ENCODE peak calls at places on chromosome 4, in four cellular contexts. One of them, this sample, is unnamed.

GRCh38 chr4:28225005-28225404 is 1364.4 kb downstream of the STIM2 start:
- DNase-seq in CD4-positive, CD25-positive, alpha-beta regulatory T cell: no peak
- DNase-seq in HCT116: peak; percentile 8
- DNase-seq in aorta: no peak
- DNase-seq in this sample: no peak

GRCh38 chr4:139933541-139933940 is 220.4 kb downstream of the MAML3 start:
- DNase-seq in CD4-positive, CD25-positive, alpha-beta regulatory T cell: no peak
- DNase-seq in HCT116: no peak
- DNase-seq in aorta: no peak
- DNase-seq in this sample: no peak

GRCh38 chr4:153594208-153594607 is 89.9 kb upstream of the TLR2 start:
- DNase-seq in CD4-positive, CD25-positive, alpha-beta regulatory T cell: no peak
- DNase-seq in HCT116: no peak
- DNase-seq in aorta: no peak
- DNase-seq in this sample: no peak

GRCh38 chr4:15963568-15963967 is 593 bp upstream of the FGFBP2 start:
- DNase-seq in CD4-positive, CD25-positive, alpha-beta regulatory T cell: no peak
- DNase-seq in HCT116: no peak
- DNase-seq in aorta: no peak
- DNase-seq in this sample: peak; percentile 11

GRCh38 chr4:121728798-121729226 is 32.0 kb upstream of the ANXA5 start:
- DNase-seq in CD4-positive, CD25-positive, alpha-beta regulatory T cell: no peak
- DNase-seq in HCT116: no peak
- DNase-seq in aorta: no peak
- DNase-seq in this sample: no peak

GRCh38 chr4:168880087-168880675 is 129.9 kb downstream of the CBR4 start:
- DNase-seq in CD4-positive, CD25-positive, alpha-beta regulatory T cell: no peak
- DNase-seq in HCT116: no peak
- DNase-seq in aorta: no peak
- DNase-seq in this sample: no peak

GRCh38 chr4:88219099-88219498 is 60.7 kb upstream of the ABCG2 start:
- DNase-seq in CD4-positive, CD25-positive, alpha-beta regulatory T cell: peak; percentile 8
- DNase-seq in HCT116: peak; percentile 28
- DNase-seq in aorta: no peak
- DNase-seq in this sample: peak; percentile 58

GRCh38 chr4:76055005-76055404 is 19.1 kb upstream of the CXCL11 start:
- DNase-seq in CD4-positive, CD25-positive, alpha-beta regulatory T cell: no peak
- DNase-seq in HCT116: no peak
- DNase-seq in aorta: no peak
- DNase-seq in this sample: no peak

GRCh38 chr4:126028871-126029270 is 714.1 kb downstream of the FAT4 start:
- DNase-seq in CD4-positive, CD25-positive, alpha-beta regulatory T cell: no peak
- DNase-seq in HCT116: no peak
- DNase-seq in aorta: no peak
- DNase-seq in this sample: no peak

GRCh38 chr4:65668201-65669007 is 1.9 kb downstream of the EPHA5 start:
- DNase-seq in CD4-positive, CD25-positive, alpha-beta regulatory T cell: no peak
- DNase-seq in HCT116: no peak
- DNase-seq in aorta: peak; percentile 68
- DNase-seq in this sample: no peak

GRCh38 chr4:109234596-109234995 is 67.9 kb downstream of the COL25A1 start:
- DNase-seq in CD4-positive, CD25-positive, alpha-beta regulatory T cell: no peak
- DNase-seq in HCT116: no peak
- DNase-seq in aorta: no peak
- DNase-seq in this sample: no peak

GRCh38 chr4:73883306-73883705 is 14.1 kb downstream of the CXCL1 start:
- DNase-seq in CD4-positive, CD25-positive, alpha-beta regulatory T cell: no peak
- DNase-seq in HCT116: no peak
- DNase-seq in aorta: no peak
- DNase-seq in this sample: no peak

GRCh38 chr4:25489221-25489797 is 112.2 kb downstream of the ANAPC4 start:
- DNase-seq in CD4-positive, CD25-positive, alpha-beta regulatory T cell: no peak
- DNase-seq in HCT116: no peak
- DNase-seq in aorta: no peak
- DNase-seq in this sample: no peak

GRCh38 chr4:10075158-10075863 is 41.3 kb downstream of the WDR1 start:
- DNase-seq in CD4-positive, CD25-positive, alpha-beta regulatory T cell: no peak
- DNase-seq in HCT116: no peak
- DNase-seq in aorta: peak; percentile 66
- DNase-seq in this sample: no peak

GRCh38 chr4:187128226-187128625 is 404.6 kb upstream of the FAT1 start:
- DNase-seq in CD4-positive, CD25-positive, alpha-beta regulatory T cell: no peak
- DNase-seq in HCT116: no peak
- DNase-seq in aorta: no peak
- DNase-seq in this sample: no peak

GRCh38 chr4:140098481-140099132 is 55.4 kb downstream of the MAML3 start:
- DNase-seq in CD4-positive, CD25-positive, alpha-beta regulatory T cell: no peak
- DNase-seq in HCT116: peak; percentile 64
- DNase-seq in aorta: no peak
- DNase-seq in this sample: no peak

GRCh38 chr4:93384211-93384610 is 444.3 kb upstream of the ATOH1 start:
- DNase-seq in CD4-positive, CD25-positive, alpha-beta regulatory T cell: no peak
- DNase-seq in HCT116: no peak
- DNase-seq in aorta: no peak
- DNase-seq in this sample: no peak

DNA sequence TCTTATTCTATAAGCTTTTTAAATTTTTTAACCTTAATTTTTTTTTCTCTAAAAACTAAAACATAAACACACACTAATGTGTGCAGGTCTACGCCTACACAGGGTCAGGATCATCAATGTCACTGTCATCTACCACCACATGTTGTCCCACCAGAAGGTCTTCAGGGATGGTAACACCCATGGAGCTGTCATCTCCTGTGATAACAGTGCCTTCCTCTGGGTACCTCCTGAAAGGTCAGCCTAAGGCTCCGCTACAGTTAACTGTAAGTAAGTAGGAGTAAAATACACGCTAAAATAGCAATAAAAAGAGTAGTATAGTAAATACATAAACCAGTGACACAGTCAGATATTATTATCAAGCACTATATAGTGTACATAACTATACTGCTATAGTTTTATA is 45.9 kb upstream of the GPRIN3 start:
- DNase-seq in CD4-positive, CD25-positive, alpha-beta regulatory T cell: no peak
- DNase-seq in HCT116: no peak
- DNase-seq in aorta: no peak
- DNase-seq in this sample: no peak
- H3K27me3 ChIP-seq in CD4-positive, CD25-positive, alpha-beta regulatory T cell: no peaks in the 10 kb centered on the region
- H3K27me3 ChIP-seq in HCT116: no peaks in the 10 kb centered on the region
- H3K27me3 ChIP-seq in aorta: no peaks in the 10 kb centered on the region
- H3K27me3 ChIP-seq in this sample: no peaks in the 10 kb centered on the region

DNA sequence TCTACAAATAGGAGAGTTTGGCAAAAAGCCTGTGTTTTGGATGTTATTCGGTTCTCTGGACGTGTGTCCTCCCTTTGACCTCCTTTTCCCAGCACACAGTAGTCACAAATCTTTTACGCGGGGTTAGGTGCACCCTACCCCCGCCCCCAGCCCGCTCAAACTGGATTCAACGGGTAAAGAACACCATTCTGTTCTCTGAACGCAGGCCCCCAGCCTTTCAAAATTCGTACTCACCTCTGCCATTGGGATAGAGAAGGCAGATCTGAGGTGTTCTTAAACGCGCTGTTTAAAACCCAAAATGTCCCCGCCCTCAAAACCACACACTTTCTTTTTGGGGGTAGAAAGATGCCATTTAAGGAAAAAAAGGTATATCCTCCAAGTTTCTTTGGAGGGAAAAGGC is 2.7 kb downstream of the LEF1 start:
- DNase-seq in CD4-positive, CD25-positive, alpha-beta regulatory T cell: peak; percentile 30
- DNase-seq in HCT116: no peak
- DNase-seq in aorta: no peak
- DNase-seq in this sample: peak; percentile 81
- H3K27me3 ChIP-seq in CD4-positive, CD25-positive, alpha-beta regulatory T cell: peaks cover 8% of the 10 kb centered on the region
- H3K27me3 ChIP-seq in HCT116: peaks cover 13% of the 10 kb centered on the region
- H3K27me3 ChIP-seq in aorta: no peaks in the 10 kb centered on the region
- H3K27me3 ChIP-seq in this sample: no peaks in the 10 kb centered on the region

GRCh38 chr4:151316645-151317044 is 8.8 kb downstream of the SH3D19 start:
- DNase-seq in CD4-positive, CD25-positive, alpha-beta regulatory T cell: no peak
- DNase-seq in HCT116: no peak
- DNase-seq in aorta: no peak
- DNase-seq in this sample: no peak

GRCh38 chr4:151318310-151319006 is 6.9 kb downstream of the SH3D19 start:
- DNase-seq in CD4-positive, CD25-positive, alpha-beta regulatory T cell: no peak
- DNase-seq in HCT116: no peak
- DNase-seq in aorta: no peak
- DNase-seq in this sample: no peak

GRCh38 chr4:151315212-151315886 is 10.1 kb downstream of the SH3D19 start:
- DNase-seq in CD4-positive, CD25-positive, alpha-beta regulatory T cell: no peak
- DNase-seq in HCT116: peak; percentile 54
- DNase-seq in aorta: no peak
- DNase-seq in this sample: no peak

GRCh38 chr4:151313306-151314028 is 11.9 kb downstream of the SH3D19 start:
- DNase-seq in CD4-positive, CD25-positive, alpha-beta regulatory T cell: no peak
- DNase-seq in HCT116: no peak
- DNase-seq in aorta: no peak
- DNase-seq in this sample: no peak

DNA sequence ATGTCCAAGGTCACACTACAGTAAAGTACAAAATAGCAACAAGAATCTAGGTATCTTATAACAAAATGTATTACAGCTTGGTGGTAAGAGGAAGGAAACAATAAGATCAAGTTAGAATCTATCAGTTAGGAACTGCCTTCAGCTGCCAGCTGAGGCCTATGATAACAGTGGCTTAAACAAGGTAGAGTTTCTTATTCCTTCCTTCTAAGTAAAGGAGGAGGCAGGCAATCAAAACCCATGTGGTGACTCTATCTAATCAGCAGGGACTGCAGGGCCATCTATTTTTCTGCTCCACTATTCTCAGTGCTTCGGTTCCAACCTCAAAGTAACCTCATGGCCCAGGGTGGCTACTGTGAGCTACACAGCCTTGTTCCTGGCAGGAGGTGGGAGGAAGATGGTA is 10.9 kb downstream of the SH3D19 start:
- DNase-seq in CD4-positive, CD25-positive, alpha-beta regulatory T cell: no peak
- DNase-seq in HCT116: no peak
- DNase-seq in aorta: no peak
- DNase-seq in this sample: no peak
- H3K27me3 ChIP-seq in CD4-positive, CD25-positive, alpha-beta regulatory T cell: no peaks in the 10 kb centered on the region
- H3K27me3 ChIP-seq in HCT116: no peaks in the 10 kb centered on the region
- H3K27me3 ChIP-seq in aorta: no peaks in the 10 kb centered on the region
- H3K27me3 ChIP-seq in this sample: no peaks in the 10 kb centered on the region

GRCh38 chr4:8897768-8898167 is 26.1 kb upstream of the HMX1 start:
- DNase-seq in CD4-positive, CD25-positive, alpha-beta regulatory T cell: no peak
- DNase-seq in HCT116: no peak
- DNase-seq in aorta: no peak
- DNase-seq in this sample: no peak
- H3K27me3 ChIP-seq in CD4-positive, CD25-positive, alpha-beta regulatory T cell: no peaks in the 10 kb centered on the region
- H3K27me3 ChIP-seq in HCT116: no peaks in the 10 kb centered on the region
- H3K27me3 ChIP-seq in aorta: peaks cover 2% of the 10 kb centered on the region
- H3K27me3 ChIP-seq in this sample: no peaks in the 10 kb centered on the region

GRCh38 chr4:8006471-8006870 is 66.8 kb upstream of the AFAP1 start:
- DNase-seq in CD4-positive, CD25-positive, alpha-beta regulatory T cell: no peak
- DNase-seq in HCT116: no peak
- DNase-seq in aorta: no peak
- DNase-seq in this sample: no peak
- H3K27me3 ChIP-seq in CD4-positive, CD25-positive, alpha-beta regulatory T cell: no peaks in the 10 kb centered on the region
- H3K27me3 ChIP-seq in HCT116: peaks cover 3% of the 10 kb centered on the region
- H3K27me3 ChIP-seq in aorta: no peaks in the 10 kb centered on the region
- H3K27me3 ChIP-seq in this sample: no peaks in the 10 kb centered on the region

DNA sequence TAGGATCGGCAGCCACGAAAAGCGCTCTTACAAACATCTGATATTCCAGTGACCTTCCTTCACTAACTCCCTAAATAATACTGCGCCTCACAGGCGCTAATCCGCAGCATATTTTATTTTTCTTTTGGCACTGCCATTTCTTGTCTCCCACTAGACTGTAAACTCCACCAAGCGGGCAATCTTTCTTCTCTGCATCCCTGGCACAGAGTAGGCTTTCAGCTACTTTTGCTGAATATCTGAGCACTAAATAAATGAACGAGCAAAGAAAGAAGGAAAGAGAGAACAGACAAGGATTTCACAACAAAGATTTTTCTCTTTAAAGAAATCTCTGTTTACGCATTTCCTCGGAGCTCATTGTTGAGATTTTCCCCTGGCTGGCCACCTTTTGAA is 12.7 kb downstream of the NKX3-2 start:
- DNase-seq in CD4-positive, CD25-positive, alpha-beta regulatory T cell: no peak
- DNase-seq in HCT116: no peak
- DNase-seq in aorta: no peak
- DNase-seq in this sample: no peak
- H3K27me3 ChIP-seq in CD4-positive, CD25-positive, alpha-beta regulatory T cell: peaks cover 62% of the 10 kb centered on the region
- H3K27me3 ChIP-seq in HCT116: no peaks in the 10 kb centered on the region
- H3K27me3 ChIP-seq in aorta: no peaks in the 10 kb centered on the region
- H3K27me3 ChIP-seq in this sample: peaks cover 23% of the 10 kb centered on the region

GRCh38 chr4:110632506-110633357 is 9.9 kb upstream of the PITX2 start:
- DNase-seq in CD4-positive, CD25-positive, alpha-beta regulatory T cell: no peak
- DNase-seq in HCT116: no peak
- DNase-seq in aorta: peak; percentile 73
- DNase-seq in this sample: no peak
- H3K27me3 ChIP-seq in CD4-positive, CD25-positive, alpha-beta regulatory T cell: peaks cover 47% of the 10 kb centered on the region
- H3K27me3 ChIP-seq in HCT116: no peaks in the 10 kb centered on the region
- H3K27me3 ChIP-seq in aorta: no peaks in the 10 kb centered on the region
- H3K27me3 ChIP-seq in this sample: peaks cover 66% of the 10 kb centered on the region

GRCh38 chr4:132865922-132866321 is 283.2 kb upstream of the PCDH10 start:
- DNase-seq in CD4-positive, CD25-positive, alpha-beta regulatory T cell: no peak
- DNase-seq in HCT116: no peak
- DNase-seq in aorta: no peak
- DNase-seq in this sample: no peak

GRCh38 chr4:132865458-132865857 is 283.6 kb upstream of the PCDH10 start:
- DNase-seq in CD4-positive, CD25-positive, alpha-beta regulatory T cell: no peak
- DNase-seq in HCT116: no peak
- DNase-seq in aorta: no peak
- DNase-seq in this sample: no peak

GRCh38 chr4:132860976-132861375 is 288.1 kb upstream of the PCDH10 start:
- DNase-seq in CD4-positive, CD25-positive, alpha-beta regulatory T cell: no peak
- DNase-seq in HCT116: no peak
- DNase-seq in aorta: no peak
- DNase-seq in this sample: no peak

GRCh38 chr4:132863619-132864018 is 285.5 kb upstream of the PCDH10 start:
- DNase-seq in CD4-positive, CD25-positive, alpha-beta regulatory T cell: no peak
- DNase-seq in HCT116: no peak
- DNase-seq in aorta: no peak
- DNase-seq in this sample: no peak

GRCh38 chr4:132859929-132860328 is 289.2 kb upstream of the PCDH10 start:
- DNase-seq in CD4-positive, CD25-positive, alpha-beta regulatory T cell: no peak
- DNase-seq in HCT116: no peak
- DNase-seq in aorta: no peak
- DNase-seq in this sample: no peak
- H3K27me3 ChIP-seq in CD4-positive, CD25-positive, alpha-beta regulatory T cell: no peaks in the 10 kb centered on the region
- H3K27me3 ChIP-seq in HCT116: no peaks in the 10 kb centered on the region
- H3K27me3 ChIP-seq in aorta: peaks cover 2% of the 10 kb centered on the region
- H3K27me3 ChIP-seq in this sample: no peaks in the 10 kb centered on the region

DNA sequence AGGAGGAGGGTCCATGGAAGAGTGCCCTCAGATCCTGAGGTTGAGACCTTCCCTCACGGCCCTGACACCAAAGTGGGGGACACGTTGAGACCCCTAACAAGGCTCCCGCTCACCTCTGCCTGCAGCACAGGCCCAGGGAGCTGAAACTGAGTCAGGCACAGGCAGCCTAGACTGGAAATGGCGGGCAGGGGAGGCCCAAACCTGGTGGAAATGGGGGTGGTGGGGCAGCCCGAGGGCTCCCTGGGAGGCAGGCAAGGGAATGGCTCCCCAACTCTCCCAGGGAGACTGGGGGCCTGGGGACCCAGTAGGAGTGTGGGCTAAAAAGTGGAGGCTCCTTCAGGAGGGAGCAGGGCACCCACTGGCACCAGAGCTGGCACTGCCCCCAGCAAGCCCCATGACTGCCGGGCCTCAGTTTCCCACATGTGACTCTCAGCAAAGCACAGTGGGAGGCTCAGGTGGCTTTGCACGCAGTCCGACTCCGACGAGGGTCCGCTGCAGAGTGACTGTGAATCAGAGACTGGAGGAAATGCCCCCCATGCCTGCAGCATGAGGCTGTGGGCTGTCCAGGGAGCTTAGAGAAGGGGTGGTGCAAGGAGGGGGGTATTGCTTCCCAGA is 5.9 kb downstream of the NKX1-1 start:
- DNase-seq in CD4-positive, CD25-positive, alpha-beta regulatory T cell: no peak
- DNase-seq in HCT116: no peak
- DNase-seq in aorta: peak; percentile 64
- DNase-seq in this sample: no peak
- H3K27me3 ChIP-seq in CD4-positive, CD25-positive, alpha-beta regulatory T cell: no peaks in the 10 kb centered on the region
- H3K27me3 ChIP-seq in HCT116: no peaks in the 10 kb centered on the region
- H3K27me3 ChIP-seq in aorta: no peaks in the 10 kb centered on the region
- H3K27me3 ChIP-seq in this sample: peaks cover 9% of the 10 kb centered on the region

This sample was measured in naive thymus-derived CD4-positive, alpha-beta T cell.